ENCODE peak calls at places on chromosomes 5 and 9, in nine cellular contexts. D is A549, T is HL-60, C is HepG2, R is HCT116, U is Panc1, Y is SK-N-SH, Q is K562, E is GM12878. O is an unnamed sample.

GRCh38 chr9:2087500-2088313 is 72.6 kb downstream of the SMARCA2 start:
- DNase-seq in D (peak; percentile 58), T (peak; percentile 19), C (peak; percentile 25), R (peak; percentile 42), U (peak; percentile 7), Y (peak; percentile 43), Q (peak; percentile 30), E (peak; percentile 45), O (peak; percentile 87)

GRCh38 chr5:85140471-85140870 is 755.8 kb upstream of the EDIL3 start:
- DNase-seq in D (no peak), T (no peak), C (no peak), R (no peak), U (no peak), Y (no peak), Q (no peak), E (no peak), O (no peak)

GRCh38 chr9:93491593-93492232 is 38.3 kb upstream of the FAM120AOS start:
- DNase-seq in D (no peak), T (no peak), C (no peak), R (no peak), U (no peak), Y (no peak), Q (no peak), E (no peak), O (no peak)

GRCh38 chr9:86660146-86660545 is 287.2 kb downstream of the GAS1 start:
- DNase-seq in D (no peak), T (no peak), C (no peak), R (no peak), U (no peak), Y (no peak), Q (no peak), E (no peak), O (no peak)

GRCh38 chr5:1852324-1852947 is 30.3 kb downstream of the IRX4 start:
- DNase-seq in D (no peak), T (no peak), C (no peak), R (no peak), U (no peak), Y (no peak), Q (no peak), E (no peak), O (no peak)

GRCh38 chr9:116694892-116695291 is 7.8 kb downstream of the TRIM32 start:
- DNase-seq in D (no peak), T (no peak), C (no peak), R (no peak), U (no peak), Y (no peak), Q (no peak), E (no peak), O (no peak)

GRCh38 chr5:121031487-121031886 is 567.4 kb downstream of the PRR16 start:
- DNase-seq in D (no peak), T (no peak), C (no peak), R (no peak), U (no peak), Y (peak; percentile 3), Q (no peak), E (no peak), O (no peak)

GRCh38 chr5:172890659-172891058 is 56.6 kb downstream of the ERGIC1 start:
- DNase-seq in D (no peak), T (no peak), C (no peak), R (no peak), U (no peak), Y (no peak), Q (no peak), E (no peak), O (no peak)

GRCh38 chr5:124285071-124285470 is 461.4 kb downstream of the ZNF608 start:
- DNase-seq in D (no peak), T (no peak), C (no peak), R (no peak), U (no peak), Y (no peak), Q (no peak), E (no peak), O (no peak)

GRCh38 chr9:81849631-81850259 is 78.5 kb upstream of the SPATA31D4 start:
- DNase-seq in D (no peak), T (no peak), C (no peak), R (no peak), U (no peak), Y (no peak), Q (no peak), E (no peak), O (peak; percentile 10)

GRCh38 chr9:110175275-110175968 is 32.5 kb downstream of the C9orf152 start:
- DNase-seq in D (no peak), T (no peak), C (peak; percentile 88), R (no peak), U (no peak), Y (no peak), Q (no peak), E (no peak), O (no peak)

GRCh38 chr9:123725389-123725788 is 204.5 kb downstream of the DENND1A start:
- DNase-seq in D (no peak), T (no peak), C (no peak), R (no peak), U (no peak), Y (peak; percentile 53), Q (no peak), E (no peak), O (peak; percentile 26)

DNA sequence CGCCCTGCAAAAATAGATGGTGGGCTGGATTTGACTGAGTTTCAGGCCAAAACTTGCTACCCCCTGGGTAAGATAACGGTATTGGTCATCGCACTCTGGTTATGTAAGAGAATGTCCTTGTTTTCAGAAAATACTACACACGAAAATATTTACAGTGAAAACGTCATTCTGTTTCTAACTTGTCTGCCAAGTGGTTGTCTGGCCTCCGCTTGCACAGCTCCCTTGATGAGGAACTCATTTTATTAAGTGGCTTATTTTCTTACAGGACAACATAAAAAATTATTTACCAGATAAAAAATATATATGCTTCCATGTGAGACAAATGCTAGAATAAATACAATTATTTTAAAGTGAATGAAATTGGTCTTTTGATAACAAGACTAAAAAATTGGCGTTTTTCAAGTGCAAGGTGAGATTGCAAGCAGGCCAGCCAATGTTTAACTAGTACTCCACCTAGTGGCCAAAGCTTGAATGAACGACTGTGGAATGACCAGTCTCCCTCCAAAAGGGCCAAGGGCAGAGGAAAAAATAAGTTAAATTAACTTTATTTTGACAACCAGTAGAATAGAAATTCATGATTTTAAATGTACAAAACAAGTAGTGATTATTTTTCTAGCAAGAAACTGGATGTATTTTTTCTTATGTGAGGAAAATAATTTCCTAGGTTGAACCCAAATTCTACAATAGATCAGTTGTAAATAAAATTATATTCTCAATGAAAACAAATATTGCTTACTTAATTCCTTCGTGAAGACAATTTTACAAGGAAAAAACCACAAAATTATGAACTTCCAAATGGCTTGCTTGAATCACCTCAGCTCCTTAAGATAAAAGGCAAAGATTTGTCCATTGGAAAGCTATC is 93.2 kb downstream of the ZFAND5 start:
- DNase-seq in D (peak; percentile 64), T (peak; percentile 52), C (peak; percentile 46), R (peak; percentile 47), U (peak; percentile 22), Y (peak; percentile 50), Q (peak; percentile 64), E (no peak), O (peak; percentile 82)
- TF ChIP-seq REST in D (no peak), T (no peak), C (no peak), R (no peak), U (no peak), Y (no peak), Q (no peak), E (no peak), O (no peak)

DNA sequence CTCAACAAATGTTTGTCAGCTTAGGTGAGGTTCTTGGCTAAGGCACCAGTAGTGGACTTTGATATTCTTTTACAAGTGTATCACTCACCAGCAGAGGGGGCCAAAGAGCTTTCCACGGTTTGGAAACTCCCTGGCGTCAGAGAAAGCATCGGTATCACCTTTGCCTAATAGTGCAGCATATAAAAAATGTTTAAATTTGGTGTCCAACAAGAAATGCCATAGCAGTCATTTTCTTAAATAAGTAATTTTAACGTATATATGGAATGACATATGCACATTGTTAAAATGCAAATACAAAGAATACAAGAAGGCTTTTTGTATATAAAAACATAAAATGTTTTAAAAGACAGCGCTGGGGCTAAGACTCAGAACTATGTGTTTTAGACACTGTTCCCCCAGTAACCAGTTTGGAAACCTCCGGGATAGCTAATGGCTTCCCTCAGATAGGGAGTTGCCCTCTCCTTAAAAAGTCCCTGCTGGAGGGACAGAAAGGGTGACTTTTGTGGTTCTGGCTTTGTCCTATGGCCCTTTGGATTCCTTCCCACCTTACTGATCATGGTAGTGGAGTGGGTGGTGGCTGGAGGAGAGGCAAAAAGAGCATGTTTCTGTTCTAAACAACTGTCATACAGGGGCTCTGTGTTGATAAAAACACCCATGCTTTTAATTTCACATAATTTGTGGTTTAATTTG is 124.6 kb downstream of the GPBP1 start:
- DNase-seq in D (peak; percentile 85), T (peak; percentile 59), C (peak; percentile 73), R (peak; percentile 82), U (peak; percentile 77), Y (peak; percentile 45), Q (peak; percentile 81), E (peak; percentile 34), O (peak; percentile 96)
- TF ChIP-seq REST in D (no peak), T (no peak), C (no peak), R (no peak), U (no peak), Y (no peak), Q (no peak), E (no peak), O (no peak)

GRCh38 chr9:98192503-98193335 is at the start of gene CORO2A:
- DNase-seq in D (peak; percentile 71), T (peak; percentile 69), C (peak; percentile 67), R (peak; percentile 33), U (no peak), Y (peak; percentile 98), Q (peak; percentile 90), E (no peak), O (peak; percentile 91)

GRCh38 chr9:98199388-98200033 is 7.1 kb upstream of the CORO2A start:
- DNase-seq in D (no peak), T (no peak), C (no peak), R (no peak), U (no peak), Y (no peak), Q (no peak), E (no peak), O (peak; percentile 52)

GRCh38 chr9:98193336-98193944 is 1.0 kb upstream of the CORO2A start:
- DNase-seq in D (no peak), T (no peak), C (no peak), R (no peak), U (no peak), Y (no peak), Q (no peak), E (no peak), O (no peak)

GRCh38 chr9:98191615-98192502 is 578 bp downstream of the CORO2A start:
- DNase-seq in D (no peak), T (peak; percentile 39), C (no peak), R (no peak), U (no peak), Y (peak; percentile 77), Q (peak; percentile 59), E (no peak), O (peak; percentile 60)

GRCh38 chr9:98195671-98196070 is 3.2 kb upstream of the CORO2A start:
- DNase-seq in D (no peak), T (no peak), C (no peak), R (no peak), U (no peak), Y (no peak), Q (no peak), E (no peak), O (no peak)
- TF ChIP-seq REST in D (no peak), T (no peak), C (no peak), R (no peak), U (no peak), Y (no peak), Q (no peak), E (no peak), O (no peak)

DNA sequence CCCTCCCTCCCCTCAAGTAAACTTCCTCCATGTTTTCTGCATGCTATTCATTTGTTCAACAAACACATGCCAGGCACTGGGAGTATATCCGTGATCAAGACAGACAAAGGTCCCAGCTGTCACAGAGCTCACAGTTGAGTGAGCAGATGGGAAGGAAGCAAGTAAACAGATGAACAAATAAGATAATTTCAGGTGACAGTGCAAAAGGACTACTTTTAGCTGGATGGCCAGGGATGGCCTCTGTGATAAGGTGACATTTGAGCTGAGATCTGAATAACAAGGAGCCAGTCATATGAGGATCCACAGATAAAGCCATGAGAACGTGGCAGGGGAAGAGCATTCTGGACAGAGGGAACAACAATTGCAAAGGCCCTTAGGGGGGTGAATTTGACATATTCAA is 121.7 kb upstream of the RAD23B start:
- DNase-seq in D (no peak), T (no peak), C (peak; percentile 6), R (no peak), U (no peak), Y (no peak), Q (peak; percentile 14), E (no peak), O (no peak)
- TF ChIP-seq REST in D (no peak), T (no peak), C (no peak), R (no peak), U (no peak), Y (no peak), Q (no peak), E (no peak), O (no peak)

O was measured in GM23338.